ENCODE peak calls at places on chromosome 1, in nine cellular contexts. B is NCI-H1105; S is psoas muscle; V is Right ventricle myocardium superior; H is fibroblast of pulmonary artery; J is stimulated activated CD4-positive, alpha-beta T cell treated with anti-CD3 and anti-CD28 coated beads, Interleukin-1b, Interleukin-23, amount 100 ng/mL, for 24 hours; E is lower leg skin; D is naive thymus-derived CD4-positive, alpha-beta T cell; P is A172. A is an unnamed sample.

GRCh38 chr1:13697738-13698137 is 2.2 kb upstream of the PRDM2 start:
- DNase-seq in B (no peak), S (no peak), V (no peak), H (no peak), J (no peak), E (no peak), D (no peak), P (no peak), A (no peak)

GRCh38 chr1:38018864-38019343 is 6.4 kb downstream of the UTP11 start:
- DNase-seq in B (no peak), S (no peak), V (peak), H (peak), J (no peak), E (no peak), D (peak), P (peak), A (no peak)

GRCh38 chr1:2865000-2865399 is 63.5 kb upstream of the TTC34 start:
- DNase-seq in B (no peak), S (peak), V (no peak), H (no peak), J (no peak), E (no peak), D (no peak), P (no peak), A (no peak)

GRCh38 chr1:239053269-239053668 is 333.1 kb upstream of the CHRM3 start:
- DNase-seq in B (no peak), S (no peak), V (no peak), H (no peak), J (no peak), E (no peak), D (no peak), P (no peak), A (no peak)

GRCh38 chr1:32761253-32761877 is 55.8 kb downstream of the YARS1 start:
- DNase-seq in B (peak), S (no peak), V (no peak), H (peak), J (no peak), E (no peak), D (no peak), P (peak), A (peak)

GRCh38 chr1:24775348-24775747 is 30.1 kb downstream of the CLIC4 start:
- DNase-seq in B (no peak), S (no peak), V (no peak), H (no peak), J (no peak), E (no peak), D (no peak), P (no peak), A (no peak)

GRCh38 chr1:200888349-200888838 is 6.3 kb upstream of the INAVA start:
- DNase-seq in B (no peak), S (no peak), V (no peak), H (peak), J (no peak), E (no peak), D (peak), P (peak), A (no peak)

GRCh38 chr1:164638506-164639202 is 79.7 kb downstream of the PBX1 start:
- DNase-seq in B (no peak), S (no peak), V (no peak), H (no peak), J (no peak), E (no peak), D (no peak), P (no peak), A (no peak)

GRCh38 chr1:116537439-116537838 is 33.4 kb downstream of the CD58 start:
- DNase-seq in B (no peak), S (no peak), V (no peak), H (no peak), J (no peak), E (no peak), D (no peak), P (peak), A (no peak)